ENCODE peak calls at places on chromosome X, in four cellular contexts. L is cardiac muscle cell, T is foreskin fibroblast, Z is pancreas. M is an unnamed sample.

GRCh38 chrX:134247492-134247891 is 10.5 kb downstream of the CCDC160 start:
- DNase-seq in T (no peak), Z (no peak), L (no peak), M (no peak)

GRCh38 chrX:152259150-152259549 is 120.8 kb upstream of the MAGEA10 start:
- DNase-seq in T (no peak), Z (no peak), L (no peak), M (no peak)

GRCh38 chrX:10356979-10357378 is 200.2 kb downstream of the CLCN4 start:
- DNase-seq in Z (no peak), L (peak; percentile 2), T (peak; percentile 9), M (no peak)

GRCh38 chrX:151081016-151081415 is 95.4 kb upstream of the GPR50 start:
- DNase-seq in T (no peak), Z (no peak), L (no peak), M (no peak)

GRCh38 chrX:25023908-25024307 is 8.1 kb upstream of the ARX start:
- DNase-seq in L (no peak), T (no peak), Z (no peak), M (no peak)

GRCh38 chrX:74521961-74522833 is 92.2 kb downstream of the RLIM start:
- DNase-seq in Z (no peak), T (peak; percentile 48), L (peak; percentile 79), M (no peak)

GRCh38 chrX:103197721-103198306 is 17.1 kb upstream of the BEX4 start:
- DNase-seq in Z (no peak), L (peak; percentile 34), T (peak; percentile 38), M (no peak)

GRCh38 chrX:132401935-132402334 is 86.9 kb downstream of the MBNL3 start:
- DNase-seq in T (no peak), Z (no peak), L (no peak), M (no peak)

GRCh38 chrX:133215747-133216146 is 2.4 kb downstream of the TFDP3 start:
- DNase-seq in L (peak; percentile 8), T (no peak), Z (no peak), M (peak; percentile 6)

GRCh38 chrX:122572461-122572860 is 611.6 kb upstream of the GRIA3 start:
- DNase-seq in L (no peak), T (peak; percentile 57), Z (no peak), M (no peak)

GRCh38 chrX:34341258-34341657 is 209.1 kb upstream of the FAM47A start:
- DNase-seq in L (no peak), T (no peak), Z (no peak), M (no peak)

GRCh38 chrX:68808686-68809357 is 20.0 kb upstream of the EFNB1 start:
- DNase-seq in L (peak; percentile 68), Z (no peak), T (no peak), M (no peak)

GRCh38 chrX:70313503-70313902 is 23.6 kb downstream of the KIF4A start:
- DNase-seq in L (peak; percentile 58), Z (no peak), T (peak; percentile 18), M (no peak)

GRCh38 chrX:128739539-128739938 is 687.3 kb upstream of the ACTRT1 start:
- DNase-seq in L (no peak), T (no peak), Z (no peak), M (no peak)

GRCh38 chrX:63993936-63994335 is 208.9 kb upstream of the ARHGEF9 start:
- DNase-seq in Z (no peak), L (no peak), T (no peak), M (no peak)

GRCh38 chrX:111083101-111083500 is 12.9 kb upstream of the PAK3 start:
- DNase-seq in T (no peak), Z (no peak), L (peak; percentile 13), M (no peak)

GRCh38 chrX:21305799-21306336 is 68.3 kb upstream of the CNKSR2 start:
- DNase-seq in L (no peak), Z (no peak), T (no peak), M (no peak)

GRCh38 chrX:151852294-151852693 is 60.4 kb upstream of the MAGEA4 start:
- DNase-seq in T (no peak), Z (no peak), L (no peak), M (no peak)

GRCh38 chrX:153870791-153871360 is 15.1 kb downstream of the L1CAM start:
- DNase-seq in T (no peak), L (no peak), Z (no peak), M (no peak)

GRCh38 chrX:85244411-85245210 is 820 bp downstream of the ZNF711 start:
- DNase-seq in Z (peak; percentile 15), L (peak; percentile 24), T (no peak), M (peak; percentile 29)

GRCh38 chrX:120570201-120570600 is 9.4 kb upstream of the CUL4B start:
- DNase-seq in Z (no peak), L (no peak), T (no peak), M (no peak)

GRCh38 chrX:66635360-66635759 is 3.5 kb downstream of the EDA2R start:
- DNase-seq in L (peak; percentile 72), T (peak; percentile 77), Z (no peak), M (no peak)

GRCh38 chrX:101427954-101428353 is 19.9 kb downstream of the HNRNPH2 start:
- DNase-seq in Z (no peak), L (no peak), T (no peak), M (no peak)

GRCh38 chrX:55488268-55488558 is 1.4 kb downstream of the USP51 start:
- DNase-seq in Z (no peak), T (no peak), L (no peak), M (no peak)

GRCh38 chrX:82141942-82142341 is 940.0 kb downstream of the SH3BGRL start:
- DNase-seq in T (no peak), Z (no peak), L (no peak), M (no peak)

GRCh38 chrX:119726900-119727555 is 31.4 kb upstream of the SOWAHD start:
- DNase-seq in Z (no peak), T (no peak), L (no peak), M (no peak)

DNA sequence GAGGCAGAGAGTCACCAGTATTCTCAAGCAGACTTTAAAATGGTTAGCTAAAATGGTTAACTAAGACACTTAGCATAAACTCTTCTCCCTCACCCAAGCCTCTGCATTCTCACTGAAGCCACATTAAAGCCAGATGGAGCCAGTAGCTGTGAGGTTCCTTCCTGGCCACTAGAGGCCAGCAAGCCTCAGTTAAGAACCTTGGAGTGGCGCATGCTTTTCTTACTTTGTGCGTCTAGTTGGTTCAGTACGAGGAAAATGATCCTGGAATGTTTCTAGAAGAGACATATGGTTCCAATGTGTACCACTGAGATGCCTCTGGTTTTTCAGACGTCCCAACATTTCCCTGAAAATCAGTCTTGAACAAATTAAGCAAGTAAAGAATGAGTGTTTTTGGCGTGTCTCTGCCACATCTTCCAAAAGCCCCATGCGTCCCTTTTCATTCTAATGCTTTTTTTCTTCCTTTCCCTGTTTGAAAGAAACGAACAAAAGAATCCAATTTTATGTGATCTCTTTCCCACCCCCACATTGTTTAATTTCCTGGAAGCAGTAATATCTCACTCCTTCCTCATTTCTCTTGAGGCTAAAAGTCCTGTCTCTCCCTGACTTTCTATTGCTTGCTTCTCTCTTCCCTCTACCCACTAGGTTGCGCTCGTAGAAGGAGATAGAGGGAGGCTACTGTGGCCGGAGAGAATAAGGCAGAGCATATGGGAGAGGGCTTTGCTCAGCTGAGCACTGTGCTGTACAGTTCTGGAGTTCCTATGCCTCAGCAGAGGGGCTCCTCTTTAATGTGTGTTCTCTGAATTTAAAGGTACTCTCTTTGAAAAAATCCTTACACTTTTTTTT is 82.9 kb upstream of the TAB3 start:
- DNase-seq in L (peak; percentile 58), Z (peak; percentile 22), T (peak; percentile 12), M (peak; percentile 37)
- TF ChIP-seq CTCF in L (peak; percentile 65), Z (peak; percentile 70), T (peak; percentile 58), M (peak; percentile 76)

DNA sequence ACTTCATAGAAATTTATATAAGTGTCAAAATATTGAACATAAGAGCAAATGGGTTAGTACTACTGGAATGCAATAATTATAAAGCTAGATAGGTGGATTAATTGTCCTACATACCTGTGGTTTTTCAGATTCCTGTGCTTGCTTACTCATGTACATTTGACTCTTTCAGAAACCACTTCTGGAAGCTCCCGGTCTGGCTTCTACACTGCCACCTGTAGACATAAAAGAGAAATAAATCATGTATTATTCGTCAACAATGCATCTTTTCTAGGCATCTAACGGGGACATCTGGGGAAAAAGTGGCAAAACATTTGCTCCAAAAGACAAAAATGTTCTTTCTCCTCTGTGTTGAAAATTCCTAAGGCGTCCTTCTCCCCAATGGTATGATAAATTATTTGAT is 648.6 kb upstream of the DIPK2B start:
- DNase-seq in L (peak; percentile 73), T (peak; percentile 57), Z (no peak), M (no peak)
- TF ChIP-seq CTCF in L (peak; percentile 40), T (peak; percentile 11), Z (no peak), M (peak; percentile 8)

DNA sequence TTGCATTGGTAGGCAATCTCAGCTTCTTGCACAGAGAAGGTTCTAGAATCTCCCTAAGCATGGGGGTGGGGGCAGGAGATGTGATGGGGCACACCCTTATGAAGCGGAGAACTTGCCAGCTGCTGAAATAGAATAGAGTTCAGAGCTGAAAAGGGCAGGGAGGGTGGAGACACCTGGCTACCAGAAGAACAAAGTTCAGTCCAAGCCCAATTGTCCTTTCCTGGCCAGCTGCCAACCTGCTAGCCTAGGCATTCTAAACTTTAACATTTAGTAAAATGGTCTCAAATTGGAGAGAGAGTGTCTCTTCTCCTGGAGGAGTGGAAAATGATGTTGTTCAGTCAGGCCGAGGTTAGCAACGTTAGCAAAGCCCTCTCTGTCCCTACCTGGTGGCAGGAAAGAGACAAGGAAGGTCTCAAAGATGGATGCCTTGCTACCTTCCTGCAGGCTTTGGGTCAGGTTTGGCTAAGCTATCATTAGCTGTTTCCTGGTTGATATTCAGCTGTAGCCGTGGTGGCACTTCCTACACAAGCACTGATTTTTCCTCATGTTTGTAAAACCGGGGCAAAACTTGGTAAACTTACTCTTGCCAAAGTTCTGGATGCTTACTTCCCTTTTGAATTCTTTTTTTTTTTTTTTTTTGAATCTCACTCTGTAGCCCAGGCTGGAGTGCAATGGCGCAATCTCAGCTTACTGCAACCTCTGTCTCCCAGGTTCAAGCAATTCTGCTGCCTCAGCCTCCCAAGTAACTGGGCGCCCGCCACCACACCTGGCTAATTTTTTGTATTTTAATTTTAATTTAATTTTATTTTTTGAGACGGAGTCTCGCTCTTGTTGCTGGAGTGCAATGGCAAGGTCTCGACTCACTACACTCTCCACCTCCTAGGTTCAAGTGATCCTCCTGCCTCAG is 34.6 kb upstream of the NYX start:
- DNase-seq in Z (no peak), L (no peak), T (no peak), M (no peak)
- TF ChIP-seq CTCF in Z (no peak), L (no peak), T (no peak), M (peak; percentile 2)

GRCh38 chrX:139967300-139967699 is 2.0 kb upstream of the CXorf66 start:
- DNase-seq in Z (no peak), T (no peak), L (peak; percentile 6), M (peak; percentile 7)
- TF ChIP-seq CTCF in Z (no peak), T (no peak), L (peak; percentile 34), M (peak; percentile 41)

GRCh38 chrX:52363247-52363883 is 5.5 kb upstream of the XAGE2 start:
- DNase-seq in Z (no peak), L (peak; percentile 10), T (no peak), M (peak; percentile 22)
- TF ChIP-seq CTCF in Z (no peak), L (no peak), T (no peak), M (peak; percentile 21)

GRCh38 chrX:136674270-136674986 is 26.5 kb downstream of the CD40LG start:
- DNase-seq in L (no peak), T (no peak), Z (no peak), M (no peak)
- TF ChIP-seq CTCF in L (no peak), T (no peak), Z (no peak), M (no peak)

GRCh38 chrX:46554942-46555341 is 9.7 kb upstream of the ZNF674 start:
- DNase-seq in T (no peak), L (peak; percentile 57), Z (no peak), M (no peak)
- TF ChIP-seq CTCF in T (no peak), L (peak; percentile 27), Z (no peak), M (peak; percentile 9)

M was measured in BE2C.